ENCODE peak calls at places on chromosome 6, in ten cellular contexts. One of them, this sample, is unnamed.

GRCh38 chr6:54981647-54982046 is 135.1 kb downstream of the FAM83B start:
- DNase-seq in tibial artery: no peak
- DNase-seq in adrenal gland: no peak
- DNase-seq in thoracic aorta: no peak
- DNase-seq in effector memory CD4-positive, alpha-beta T cell: no peak
- DNase-seq in heart right ventricle: no peak
- DNase-seq in pancreas: no peak
- DNase-seq in hepatocyte: no peak
- DNase-seq in colonic mucosa: no peak
- DNase-seq in naive thymus-derived CD4-positive, alpha-beta T cell: no peak
- DNase-seq in this sample: no peak

GRCh38 chr6:37426945-37427510 is 6.0 kb upstream of the CMTR1 start:
- DNase-seq in pancreas: no peak
- DNase-seq in effector memory CD4-positive, alpha-beta T cell: no peak
- DNase-seq in heart right ventricle: no peak
- DNase-seq in tibial artery: no peak
- DNase-seq in naive thymus-derived CD4-positive, alpha-beta T cell: no peak
- DNase-seq in colonic mucosa: no peak
- DNase-seq in hepatocyte: peak
- DNase-seq in thoracic aorta: no peak
- DNase-seq in adrenal gland: no peak
- DNase-seq in this sample: no peak

GRCh38 chr6:71383891-71384489 is 95.4 kb downstream of the OGFRL1 start:
- DNase-seq in naive thymus-derived CD4-positive, alpha-beta T cell: no peak
- DNase-seq in colonic mucosa: no peak
- DNase-seq in pancreas: no peak
- DNase-seq in adrenal gland: peak
- DNase-seq in tibial artery: no peak
- DNase-seq in heart right ventricle: peak
- DNase-seq in hepatocyte: peak
- DNase-seq in thoracic aorta: no peak
- DNase-seq in effector memory CD4-positive, alpha-beta T cell: no peak
- DNase-seq in this sample: no peak

GRCh38 chr6:2124260-2124709 is 121.1 kb downstream of the GMDS start:
- DNase-seq in thoracic aorta: no peak
- DNase-seq in colonic mucosa: no peak
- DNase-seq in adrenal gland: no peak
- DNase-seq in naive thymus-derived CD4-positive, alpha-beta T cell: no peak
- DNase-seq in heart right ventricle: peak
- DNase-seq in pancreas: no peak
- DNase-seq in hepatocyte: no peak
- DNase-seq in tibial artery: peak
- DNase-seq in effector memory CD4-positive, alpha-beta T cell: no peak
- DNase-seq in this sample: no peak

GRCh38 chr6:82874867-82875266 is 190.8 kb downstream of the UBE3D start:
- DNase-seq in heart right ventricle: no peak
- DNase-seq in hepatocyte: no peak
- DNase-seq in effector memory CD4-positive, alpha-beta T cell: no peak
- DNase-seq in tibial artery: no peak
- DNase-seq in pancreas: no peak
- DNase-seq in naive thymus-derived CD4-positive, alpha-beta T cell: no peak
- DNase-seq in thoracic aorta: no peak
- DNase-seq in colonic mucosa: no peak
- DNase-seq in adrenal gland: no peak
- DNase-seq in this sample: no peak

GRCh38 chr6:132798820-132799538 is 542 bp upstream of the SLC18B1 start:
- DNase-seq in naive thymus-derived CD4-positive, alpha-beta T cell: peak
- DNase-seq in effector memory CD4-positive, alpha-beta T cell: peak
- DNase-seq in adrenal gland: peak
- DNase-seq in colonic mucosa: peak
- DNase-seq in hepatocyte: peak
- DNase-seq in thoracic aorta: no peak
- DNase-seq in pancreas: peak
- DNase-seq in heart right ventricle: peak
- DNase-seq in tibial artery: peak
- DNase-seq in this sample: no peak

GRCh38 chr6:161435426-161436065 is 161.7 kb upstream of the AGPAT4 start:
- DNase-seq in hepatocyte: no peak
- DNase-seq in thoracic aorta: no peak
- DNase-seq in colonic mucosa: no peak
- DNase-seq in adrenal gland: no peak
- DNase-seq in heart right ventricle: no peak
- DNase-seq in tibial artery: no peak
- DNase-seq in pancreas: no peak
- DNase-seq in naive thymus-derived CD4-positive, alpha-beta T cell: no peak
- DNase-seq in effector memory CD4-positive, alpha-beta T cell: no peak
- DNase-seq in this sample: no peak

GRCh38 chr6:169169941-169170582 is 83.6 kb downstream of the THBS2 start:
- DNase-seq in colonic mucosa: no peak
- DNase-seq in tibial artery: no peak
- DNase-seq in pancreas: no peak
- DNase-seq in heart right ventricle: no peak
- DNase-seq in adrenal gland: no peak
- DNase-seq in thoracic aorta: no peak
- DNase-seq in naive thymus-derived CD4-positive, alpha-beta T cell: no peak
- DNase-seq in effector memory CD4-positive, alpha-beta T cell: no peak
- DNase-seq in hepatocyte: no peak
- DNase-seq in this sample: peak

GRCh38 chr6:158548418-158549161 is 11.3 kb upstream of the TMEM181 start:
- DNase-seq in naive thymus-derived CD4-positive, alpha-beta T cell: no peak
- DNase-seq in hepatocyte: no peak
- DNase-seq in adrenal gland: peak
- DNase-seq in pancreas: no peak
- DNase-seq in effector memory CD4-positive, alpha-beta T cell: no peak
- DNase-seq in heart right ventricle: no peak
- DNase-seq in thoracic aorta: no peak
- DNase-seq in tibial artery: no peak
- DNase-seq in colonic mucosa: no peak
- DNase-seq in this sample: no peak

GRCh38 chr6:105483492-105483891 is 80.6 kb upstream of the PREP start:
- DNase-seq in naive thymus-derived CD4-positive, alpha-beta T cell: no peak
- DNase-seq in effector memory CD4-positive, alpha-beta T cell: no peak
- DNase-seq in colonic mucosa: no peak
- DNase-seq in thoracic aorta: no peak
- DNase-seq in heart right ventricle: no peak
- DNase-seq in tibial artery: no peak
- DNase-seq in adrenal gland: peak
- DNase-seq in hepatocyte: peak
- DNase-seq in pancreas: no peak
- DNase-seq in this sample: no peak

GRCh38 chr6:80366721-80367120 is 260.2 kb downstream of the BCKDHB start:
- DNase-seq in thoracic aorta: no peak
- DNase-seq in heart right ventricle: peak
- DNase-seq in effector memory CD4-positive, alpha-beta T cell: no peak
- DNase-seq in tibial artery: no peak
- DNase-seq in naive thymus-derived CD4-positive, alpha-beta T cell: no peak
- DNase-seq in hepatocyte: peak
- DNase-seq in colonic mucosa: no peak
- DNase-seq in adrenal gland: no peak
- DNase-seq in pancreas: no peak
- DNase-seq in this sample: no peak

GRCh38 chr6:32244270-32244669 is 20.4 kb upstream of the NOTCH4 start:
- DNase-seq in effector memory CD4-positive, alpha-beta T cell: no peak
- DNase-seq in heart right ventricle: no peak
- DNase-seq in thoracic aorta: no peak
- DNase-seq in naive thymus-derived CD4-positive, alpha-beta T cell: no peak
- DNase-seq in tibial artery: peak
- DNase-seq in hepatocyte: no peak
- DNase-seq in adrenal gland: no peak
- DNase-seq in pancreas: no peak
- DNase-seq in colonic mucosa: no peak
- DNase-seq in this sample: peak

GRCh38 chr6:162046324-162046723 is 681.2 kb downstream of the PRKN start:
- DNase-seq in hepatocyte: no peak
- DNase-seq in adrenal gland: no peak
- DNase-seq in heart right ventricle: no peak
- DNase-seq in tibial artery: no peak
- DNase-seq in pancreas: peak
- DNase-seq in thoracic aorta: no peak
- DNase-seq in naive thymus-derived CD4-positive, alpha-beta T cell: no peak
- DNase-seq in colonic mucosa: no peak
- DNase-seq in effector memory CD4-positive, alpha-beta T cell: no peak
- DNase-seq in this sample: no peak

GRCh38 chr6:123994168-123994567 is 190.5 kb downstream of the NKAIN2 start:
- DNase-seq in hepatocyte: no peak
- DNase-seq in thoracic aorta: no peak
- DNase-seq in pancreas: no peak
- DNase-seq in tibial artery: no peak
- DNase-seq in naive thymus-derived CD4-positive, alpha-beta T cell: no peak
- DNase-seq in heart right ventricle: no peak
- DNase-seq in colonic mucosa: no peak
- DNase-seq in effector memory CD4-positive, alpha-beta T cell: no peak
- DNase-seq in adrenal gland: no peak
- DNase-seq in this sample: no peak

GRCh38 chr6:150256618-150257272 is 112.1 kb upstream of the IYD start:
- DNase-seq in pancreas: no peak
- DNase-seq in adrenal gland: no peak
- DNase-seq in naive thymus-derived CD4-positive, alpha-beta T cell: no peak
- DNase-seq in colonic mucosa: no peak
- DNase-seq in tibial artery: no peak
- DNase-seq in thoracic aorta: no peak
- DNase-seq in heart right ventricle: no peak
- DNase-seq in effector memory CD4-positive, alpha-beta T cell: no peak
- DNase-seq in hepatocyte: peak
- DNase-seq in this sample: peak

GRCh38 chr6:132919028-132919427 is 104.7 kb downstream of the RPS12 start:
- DNase-seq in tibial artery: no peak
- DNase-seq in colonic mucosa: no peak
- DNase-seq in heart right ventricle: no peak
- DNase-seq in naive thymus-derived CD4-positive, alpha-beta T cell: no peak
- DNase-seq in effector memory CD4-positive, alpha-beta T cell: no peak
- DNase-seq in pancreas: no peak
- DNase-seq in hepatocyte: no peak
- DNase-seq in thoracic aorta: no peak
- DNase-seq in adrenal gland: no peak
- DNase-seq in this sample: no peak

GRCh38 chr6:150133686-150134085 is 9.2 kb upstream of the PPP1R14C start:
- DNase-seq in colonic mucosa: no peak
- DNase-seq in effector memory CD4-positive, alpha-beta T cell: no peak
- DNase-seq in adrenal gland: no peak
- DNase-seq in pancreas: no peak
- DNase-seq in naive thymus-derived CD4-positive, alpha-beta T cell: no peak
- DNase-seq in hepatocyte: no peak
- DNase-seq in heart right ventricle: no peak
- DNase-seq in tibial artery: no peak
- DNase-seq in thoracic aorta: no peak
- DNase-seq in this sample: no peak

GRCh38 chr6:111013144-111013905 is 31.5 kb downstream of the RPF2 start:
- DNase-seq in thoracic aorta: no peak
- DNase-seq in pancreas: no peak
- DNase-seq in tibial artery: no peak
- DNase-seq in heart right ventricle: no peak
- DNase-seq in effector memory CD4-positive, alpha-beta T cell: no peak
- DNase-seq in colonic mucosa: no peak
- DNase-seq in adrenal gland: no peak
- DNase-seq in hepatocyte: no peak
- DNase-seq in naive thymus-derived CD4-positive, alpha-beta T cell: no peak
- DNase-seq in this sample: no peak
- H3K27ac ChIP-seq in thoracic aorta: no peak
- H3K27ac ChIP-seq in pancreas: peak
- H3K27ac ChIP-seq in tibial artery: no peak
- H3K27ac ChIP-seq in heart right ventricle: no peak
- H3K27ac ChIP-seq in effector memory CD4-positive, alpha-beta T cell: no peak
- H3K27ac ChIP-seq in colonic mucosa: no peak
- H3K27ac ChIP-seq in adrenal gland: no peak
- H3K27ac ChIP-seq in hepatocyte: no peak
- H3K27ac ChIP-seq in naive thymus-derived CD4-positive, alpha-beta T cell: no peak
- H3K27ac ChIP-seq in this sample: no peak

DNA sequence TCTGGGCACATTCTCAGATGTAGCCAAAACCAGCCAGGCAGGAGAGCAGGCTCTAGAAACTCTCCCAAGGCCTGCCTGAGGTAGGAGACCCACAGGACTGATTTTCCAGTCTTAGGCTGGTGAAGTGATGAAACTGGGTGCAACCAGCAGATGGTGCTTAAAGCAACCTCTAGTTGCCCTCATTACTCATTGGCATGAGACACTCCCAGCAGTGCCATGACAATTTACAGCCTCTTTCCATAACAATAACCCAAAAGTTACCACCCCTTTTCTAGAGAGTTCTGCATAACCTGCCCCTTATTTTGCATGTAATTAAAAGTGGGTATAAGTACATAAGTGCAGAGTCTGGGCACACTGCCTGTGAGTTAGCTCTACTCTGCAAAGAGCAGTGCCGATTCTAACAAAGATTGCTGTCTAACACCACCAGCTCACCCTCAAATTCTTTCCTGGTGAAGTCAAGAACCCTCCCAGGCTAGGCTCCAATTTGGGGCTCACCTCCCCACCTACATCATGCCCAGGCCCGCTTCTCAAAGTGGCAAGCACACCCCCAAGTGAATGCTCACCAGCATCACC is 14.4 kb upstream of the GPR6 start:
- DNase-seq in hepatocyte: no peak
- DNase-seq in heart right ventricle: no peak
- DNase-seq in adrenal gland: no peak
- DNase-seq in colonic mucosa: no peak
- DNase-seq in tibial artery: no peak
- DNase-seq in pancreas: no peak
- DNase-seq in effector memory CD4-positive, alpha-beta T cell: no peak
- DNase-seq in naive thymus-derived CD4-positive, alpha-beta T cell: no peak
- DNase-seq in thoracic aorta: no peak
- DNase-seq in this sample: no peak
- H3K27ac ChIP-seq in hepatocyte: no peak
- H3K27ac ChIP-seq in heart right ventricle: no peak
- H3K27ac ChIP-seq in adrenal gland: no peak
- H3K27ac ChIP-seq in colonic mucosa: no peak
- H3K27ac ChIP-seq in tibial artery: no peak
- H3K27ac ChIP-seq in pancreas: no peak
- H3K27ac ChIP-seq in effector memory CD4-positive, alpha-beta T cell: no peak
- H3K27ac ChIP-seq in naive thymus-derived CD4-positive, alpha-beta T cell: no peak
- H3K27ac ChIP-seq in thoracic aorta: no peak
- H3K27ac ChIP-seq in this sample: no peak

DNA sequence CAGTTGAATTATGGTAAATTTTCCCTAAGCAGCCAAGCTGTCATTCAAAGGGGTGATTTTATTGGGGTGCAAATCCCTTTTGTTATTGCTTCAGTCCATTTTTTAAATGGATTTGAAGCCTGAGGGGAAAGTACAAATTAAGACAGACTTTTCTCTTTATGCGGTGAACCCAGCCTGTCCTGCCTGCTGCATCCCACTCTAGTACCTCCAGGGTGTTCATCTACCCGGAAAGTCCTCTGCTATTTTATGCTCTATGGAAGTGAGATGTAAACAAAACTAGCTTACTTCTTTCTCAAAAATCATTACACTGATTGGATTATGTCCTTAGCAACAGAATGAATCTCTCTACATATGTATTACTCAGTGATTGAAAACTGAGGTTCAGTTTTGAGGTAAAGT is 1088.9 kb upstream of the CITED2 start:
- DNase-seq in colonic mucosa: no peak
- DNase-seq in hepatocyte: no peak
- DNase-seq in thoracic aorta: no peak
- DNase-seq in effector memory CD4-positive, alpha-beta T cell: no peak
- DNase-seq in naive thymus-derived CD4-positive, alpha-beta T cell: no peak
- DNase-seq in pancreas: no peak
- DNase-seq in tibial artery: no peak
- DNase-seq in adrenal gland: no peak
- DNase-seq in heart right ventricle: no peak
- DNase-seq in this sample: no peak
- H3K27ac ChIP-seq in colonic mucosa: peak
- H3K27ac ChIP-seq in hepatocyte: peak
- H3K27ac ChIP-seq in thoracic aorta: peak
- H3K27ac ChIP-seq in effector memory CD4-positive, alpha-beta T cell: no peak
- H3K27ac ChIP-seq in naive thymus-derived CD4-positive, alpha-beta T cell: no peak
- H3K27ac ChIP-seq in pancreas: peak
- H3K27ac ChIP-seq in tibial artery: peak
- H3K27ac ChIP-seq in adrenal gland: peak
- H3K27ac ChIP-seq in heart right ventricle: peak
- H3K27ac ChIP-seq in this sample: peak

GRCh38 chr6:56368484-56368883 is 121.1 kb upstream of the COL21A1 start:
- DNase-seq in thoracic aorta: no peak
- DNase-seq in heart right ventricle: no peak
- DNase-seq in effector memory CD4-positive, alpha-beta T cell: no peak
- DNase-seq in hepatocyte: no peak
- DNase-seq in naive thymus-derived CD4-positive, alpha-beta T cell: no peak
- DNase-seq in tibial artery: no peak
- DNase-seq in pancreas: no peak
- DNase-seq in colonic mucosa: no peak
- DNase-seq in adrenal gland: no peak
- DNase-seq in this sample: no peak
- H3K27ac ChIP-seq in thoracic aorta: no peak
- H3K27ac ChIP-seq in heart right ventricle: no peak
- H3K27ac ChIP-seq in effector memory CD4-positive, alpha-beta T cell: no peak
- H3K27ac ChIP-seq in hepatocyte: no peak
- H3K27ac ChIP-seq in naive thymus-derived CD4-positive, alpha-beta T cell: no peak
- H3K27ac ChIP-seq in tibial artery: peak
- H3K27ac ChIP-seq in pancreas: no peak
- H3K27ac ChIP-seq in colonic mucosa: no peak
- H3K27ac ChIP-seq in adrenal gland: no peak
- H3K27ac ChIP-seq in this sample: no peak

This sample was measured in vagina.